ENCODE peak calls at places on chromosomes 13 and 19, in eight cellular contexts. U is IMR-90, D is right lobe of liver, V is heart left ventricle, B is esophagus muscularis mucosa, S is upper lobe of left lung, H is body of pancreas, Z is stomach. R is an unnamed sample. For H3K36me3 and H3K27me3, the result is how much of the 10 kb centered on the place peaks cover.

GRCh38 chr13:96677029-96677428 is 317.2 kb downstream of the OXGR1 start:
- DNase-seq in U (no peak), D (no peak), V (no peak), B (no peak), S (no peak), H (no peak), Z (no peak), R (no peak)

GRCh38 chr19:28498404-28498976 is 714.5 kb downstream of the UQCRFS1 start:
- DNase-seq in U (no peak), D (no peak), V (no peak), B (no peak), S (no peak), H (no peak), Z (no peak), R (no peak)

GRCh38 chr19:58034476-58034790 is 608 bp downstream of the ZSCAN1 start:
- DNase-seq in U (no peak), D (no peak), V (no peak), B (no peak), S (no peak), H (no peak), Z (no peak), R (no peak)

GRCh38 chr13:100044936-100045335 is 44.0 kb upstream of the PCCA start:
- DNase-seq in U (no peak), D (no peak), V (no peak), B (peak), S (no peak), H (no peak), Z (no peak), R (no peak)

GRCh38 chr19:39304701-39305571 is 8.7 kb downstream of the IFNL1 start:
- DNase-seq in U (no peak), D (no peak), V (no peak), B (no peak), S (no peak), H (no peak), Z (no peak), R (no peak)

GRCh38 chr19:54478677-54479266 is 5.7 kb upstream of the CDC42EP5 start:
- DNase-seq in U (peak), D (no peak), V (no peak), B (no peak), S (no peak), H (peak), Z (no peak), R (no peak)

GRCh38 chr19:45098521-45099464 is 5.8 kb downstream of the PPP1R37 start:
- DNase-seq in U (peak), D (no peak), V (peak), B (no peak), S (no peak), H (peak), Z (peak), R (no peak)

GRCh38 chr13:20814224-20814910 is 40.6 kb upstream of the EEF1AKMT1 start:
- DNase-seq in U (peak), D (peak), V (peak), B (peak), S (peak), H (peak), Z (peak), R (peak)

GRCh38 chr19:45798995-45799517 is 6.4 kb upstream of the DMWD start:
- DNase-seq in U (peak), D (no peak), V (no peak), B (no peak), S (peak), H (peak), Z (peak), R (no peak)

GRCh38 chr19:39237200-39238184 is 7.3 kb downstream of the IFNL3 start:
- DNase-seq in U (no peak), D (peak), V (no peak), B (no peak), S (peak), H (peak), Z (peak), R (no peak)

GRCh38 chr13:98842858-98843481 is 90.5 kb upstream of the SLC15A1 start:
- DNase-seq in U (peak), D (peak), V (peak), B (peak), S (peak), H (peak), Z (peak), R (no peak)

GRCh38 chr13:46685006-46685730 is 111.8 kb downstream of the ESD start:
- DNase-seq in U (no peak), D (no peak), V (no peak), B (no peak), S (no peak), H (no peak), Z (no peak), R (no peak)

GRCh38 chr19:17070421-17070820 is 4.8 kb downstream of the HAUS8 start:
- DNase-seq in U (no peak), D (no peak), V (no peak), B (no peak), S (no peak), H (no peak), Z (no peak), R (no peak)

GRCh38 chr13:20673711-20674110 is 29.8 kb upstream of the IL17D start:
- DNase-seq in U (no peak), D (no peak), V (no peak), B (no peak), S (no peak), H (no peak), Z (no peak), R (no peak)

GRCh38 chr19:49017666-49018351 is 918 bp upstream of the LHB start:
- DNase-seq in U (peak), D (no peak), V (peak), B (no peak), S (peak), H (peak), Z (peak), R (no peak)

GRCh38 chr19:42113641-42114348 is 18.5 kb downstream of the POU2F2 start:
- DNase-seq in U (peak), D (no peak), V (no peak), B (no peak), S (no peak), H (no peak), Z (no peak), R (no peak)

GRCh38 chr19:46299004-46299509 is 2.2 kb downstream of the HIF3A start:
- DNase-seq in U (peak), D (peak), V (peak), B (peak), S (peak), H (peak), Z (peak), R (peak)

GRCh38 chr13:50969691-50970090 is 60.1 kb downstream of the RNASEH2B start:
- DNase-seq in U (no peak), D (no peak), V (no peak), B (no peak), S (no peak), H (no peak), Z (no peak), R (no peak)

GRCh38 chr19:38003427-38004099 is 96.6 kb downstream of the SIPA1L3 start:
- DNase-seq in U (peak), D (peak), V (peak), B (no peak), S (peak), H (peak), Z (peak), R (no peak)

GRCh38 chr13:111474136-111475002 is 153.9 kb downstream of the TEX29 start:
- DNase-seq in U (peak), D (no peak), V (no peak), B (no peak), S (no peak), H (no peak), Z (no peak), R (no peak)

GRCh38 chr13:77776704-77777103 is 79.2 kb downstream of the SLAIN1 start:
- DNase-seq in U (no peak), D (no peak), V (no peak), B (no peak), S (no peak), H (no peak), Z (no peak), R (no peak)

GRCh38 chr13:30370146-30370545 is 52.1 kb upstream of the UBE2L5 start:
- DNase-seq in U (no peak), D (no peak), V (no peak), B (no peak), S (no peak), H (no peak), Z (no peak), R (no peak)

GRCh38 chr19:29811125-29812079 is at the start of gene CCNE1:
- DNase-seq in U (peak), D (peak), V (peak), B (peak), S (peak), H (peak), Z (peak), R (no peak)

GRCh38 chr19:51108066-51108804 is at the start of gene CTU1:
- DNase-seq in U (peak), D (peak), V (peak), B (peak), S (peak), H (peak), Z (peak), R (no peak)

GRCh38 chr19:1223018-1223855 is 14.6 kb downstream of the CBARP start:
- DNase-seq in U (peak), D (no peak), V (peak), B (no peak), S (no peak), H (no peak), Z (no peak), R (no peak)

GRCh38 chr19:1221141-1221903 is 15.7 kb downstream of the STK11 start:
- DNase-seq in U (peak), D (peak), V (peak), B (no peak), S (peak), H (peak), Z (peak), R (no peak)

GRCh38 chr19:1221904-1222255 is 15.9 kb downstream of the CBARP start:
- DNase-seq in U (no peak), D (no peak), V (no peak), B (no peak), S (no peak), H (no peak), Z (no peak), R (no peak)

GRCh38 chr19:1224047-1224825 is 13.6 kb downstream of the CBARP start:
- DNase-seq in U (no peak), D (no peak), V (no peak), B (no peak), S (no peak), H (no peak), Z (no peak), R (no peak)

GRCh38 chr19:1222394-1222793 is 15.4 kb downstream of the CBARP start:
- DNase-seq in U (no peak), D (no peak), V (no peak), B (no peak), S (no peak), H (no peak), Z (no peak), R (no peak)
- H3K36me3 ChIP-seq in U (under half), D (under half), V (half or more), B (half or more), S (under half), H (under half), Z (half or more), R (half or more)

DNA sequence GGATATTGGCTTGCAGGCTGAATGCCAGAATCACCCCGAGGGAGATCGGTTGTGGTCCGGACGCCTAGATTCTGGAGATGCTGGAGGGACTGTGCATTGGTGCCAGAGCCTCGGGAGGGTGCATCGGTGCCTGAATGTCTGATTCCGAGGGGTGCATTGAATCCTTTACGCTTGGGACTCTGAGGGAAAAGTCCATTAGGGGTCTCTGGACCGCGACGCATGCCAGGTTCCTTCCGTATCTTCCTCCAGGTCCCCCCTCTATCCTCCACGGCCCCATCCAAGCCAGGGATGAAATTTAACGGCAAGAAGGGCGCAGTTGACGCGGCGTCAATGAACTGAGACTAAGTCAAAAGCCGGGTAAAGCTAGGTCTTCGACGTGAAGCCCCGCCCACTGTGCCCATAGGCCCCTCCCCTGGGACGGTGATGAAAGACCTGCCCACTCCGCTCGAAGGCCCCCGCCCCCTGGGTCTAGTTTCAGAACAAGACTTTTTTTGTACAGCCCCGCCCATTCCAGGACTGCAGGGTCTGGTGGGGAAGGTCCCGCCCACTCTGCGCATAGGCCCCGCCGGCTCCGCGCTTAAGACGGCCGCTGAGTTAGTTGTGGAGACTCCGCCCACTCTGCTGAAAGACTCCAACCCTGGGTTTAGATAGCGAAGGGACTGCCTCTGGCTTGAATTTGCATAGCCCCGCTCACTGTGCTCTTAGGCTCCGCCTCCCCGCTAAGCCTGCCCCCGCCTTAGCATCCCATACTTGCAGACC is 737 bp downstream of the ZNF575 start:
- DNase-seq in U (peak), D (peak), V (peak), B (peak), S (peak), H (peak), Z (peak), R (peak)
- TF ChIP-seq POLR2A in U (no peak), D (peak), V (no peak), B (no peak), S (no peak), H (peak), Z (no peak), R (no peak)

GRCh38 chr13:58032676-58033440 is 401.3 kb downstream of the PCDH17 start:
- DNase-seq in U (no peak), D (no peak), V (no peak), B (no peak), S (no peak), H (no peak), Z (no peak), R (no peak)
- H3K27me3 ChIP-seq in U (under half), D (under half), V (under half), B (under half), S (under half), H (under half), Z (under half), R (under half)

GRCh38 chr19:2179095-2179494 is 15.4 kb downstream of the DOT1L start:
- DNase-seq in U (no peak), D (no peak), V (no peak), B (no peak), S (no peak), H (no peak), Z (no peak), R (no peak)

GRCh38 chr19:2180881-2181617 is 17.3 kb downstream of the DOT1L start:
- DNase-seq in U (no peak), D (no peak), V (no peak), B (no peak), S (no peak), H (no peak), Z (no peak), R (no peak)

GRCh38 chr19:2184422-2185012 is 20.8 kb downstream of the DOT1L start:
- DNase-seq in U (no peak), D (no peak), V (no peak), B (no peak), S (no peak), H (no peak), Z (no peak), R (no peak)

GRCh38 chr19:2180114-2180513 is 16.4 kb downstream of the DOT1L start:
- DNase-seq in U (no peak), D (no peak), V (no peak), B (no peak), S (no peak), H (no peak), Z (no peak), R (no peak)

DNA sequence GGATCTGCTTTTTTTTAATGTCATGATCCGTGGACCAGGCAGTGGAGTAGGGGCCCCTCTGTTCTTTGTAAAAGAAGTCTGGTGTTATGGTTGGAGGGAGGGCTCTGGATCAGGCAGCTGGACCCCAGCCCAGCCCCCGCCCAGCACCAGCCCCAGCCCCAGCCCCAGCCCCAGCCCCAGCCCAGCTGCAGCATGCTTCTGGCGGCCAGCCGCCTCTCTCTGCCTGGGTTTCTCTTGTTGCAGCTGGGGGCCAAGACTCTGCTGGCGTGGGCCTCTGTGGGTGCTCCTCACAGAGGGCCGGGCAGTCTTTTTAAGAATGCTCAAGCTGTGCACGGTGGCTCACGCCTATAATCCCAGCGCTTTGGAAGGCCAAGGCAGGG is 17.9 kb downstream of the DOT1L start:
- DNase-seq in U (no peak), D (no peak), V (no peak), B (no peak), S (no peak), H (no peak), Z (no peak), R (no peak)
- H3K36me3 ChIP-seq in U (under half), D (under half), V (under half), B (under half), S (under half), H (under half), Z (half or more), R (under half)

GRCh38 chr19:14648506-14648905 is 26.1 kb downstream of the ADGRE3 start:
- DNase-seq in U (no peak), D (no peak), V (no peak), B (no peak), S (no peak), H (no peak), Z (no peak), R (no peak)
- TF ChIP-seq POLR2A in U (no peak), D (no peak), V (no peak), B (no peak), S (no peak), H (no peak), Z (no peak), R (no peak)

GRCh38 chr19:1671716-1672037 is 19.3 kb upstream of the TCF3 start:
- DNase-seq in U (no peak), D (no peak), V (no peak), B (no peak), S (no peak), H (no peak), Z (no peak), R (no peak)

GRCh38 chr19:1674293-1674679 is 21.9 kb upstream of the TCF3 start:
- DNase-seq in U (no peak), D (no peak), V (no peak), B (no peak), S (no peak), H (no peak), Z (no peak), R (no peak)

GRCh38 chr19:1673645-1674292 is 21.4 kb upstream of the TCF3 start:
- DNase-seq in U (no peak), D (no peak), V (no peak), B (no peak), S (no peak), H (peak), Z (no peak), R (no peak)

GRCh38 chr19:1672769-1673644 is 20.6 kb upstream of the TCF3 start:
- DNase-seq in U (no peak), D (no peak), V (no peak), B (no peak), S (no peak), H (no peak), Z (no peak), R (no peak)

DNA sequence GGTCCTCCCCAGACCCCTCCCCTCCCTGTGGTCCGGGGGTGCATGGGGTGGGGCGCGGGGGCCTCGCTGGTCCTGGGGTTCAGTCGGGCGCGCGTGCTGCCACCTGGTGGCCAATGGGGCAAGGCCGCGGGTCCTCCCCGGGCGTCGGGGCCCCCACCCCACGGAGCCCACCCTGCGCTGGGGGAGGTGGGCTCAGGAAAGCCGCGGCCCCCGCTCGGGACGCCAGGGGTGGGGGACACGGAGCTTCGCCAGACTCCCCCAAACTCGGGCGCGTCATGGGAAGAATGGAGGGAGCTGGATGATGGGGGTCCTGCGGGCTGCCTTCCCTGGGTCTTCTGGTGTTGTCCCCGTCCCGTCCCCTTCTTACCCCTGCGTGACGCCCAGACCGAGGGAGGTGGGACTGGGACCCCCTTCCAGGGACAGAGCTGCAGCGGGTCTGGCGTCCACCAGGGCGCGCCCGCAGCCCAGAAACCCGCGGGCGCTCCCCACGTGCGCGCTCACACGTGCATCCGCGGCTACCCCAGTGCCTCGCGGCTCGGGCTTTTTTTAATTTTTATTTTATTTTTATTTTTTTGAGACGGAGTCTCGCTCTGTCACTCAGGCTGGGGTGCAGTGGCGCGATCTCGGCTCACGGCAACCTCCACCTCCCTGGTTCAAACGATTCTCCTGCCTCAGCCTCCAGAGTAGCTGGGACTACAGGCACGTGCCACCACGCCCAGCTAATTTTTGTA is 19.8 kb upstream of the TCF3 start:
- DNase-seq in U (peak), D (no peak), V (no peak), B (no peak), S (no peak), H (no peak), Z (no peak), R (no peak)
- H3K27me3 ChIP-seq in U (half or more), D (under half), V (half or more), B (under half), S (half or more), H (under half), Z (half or more), R (under half)

DNA sequence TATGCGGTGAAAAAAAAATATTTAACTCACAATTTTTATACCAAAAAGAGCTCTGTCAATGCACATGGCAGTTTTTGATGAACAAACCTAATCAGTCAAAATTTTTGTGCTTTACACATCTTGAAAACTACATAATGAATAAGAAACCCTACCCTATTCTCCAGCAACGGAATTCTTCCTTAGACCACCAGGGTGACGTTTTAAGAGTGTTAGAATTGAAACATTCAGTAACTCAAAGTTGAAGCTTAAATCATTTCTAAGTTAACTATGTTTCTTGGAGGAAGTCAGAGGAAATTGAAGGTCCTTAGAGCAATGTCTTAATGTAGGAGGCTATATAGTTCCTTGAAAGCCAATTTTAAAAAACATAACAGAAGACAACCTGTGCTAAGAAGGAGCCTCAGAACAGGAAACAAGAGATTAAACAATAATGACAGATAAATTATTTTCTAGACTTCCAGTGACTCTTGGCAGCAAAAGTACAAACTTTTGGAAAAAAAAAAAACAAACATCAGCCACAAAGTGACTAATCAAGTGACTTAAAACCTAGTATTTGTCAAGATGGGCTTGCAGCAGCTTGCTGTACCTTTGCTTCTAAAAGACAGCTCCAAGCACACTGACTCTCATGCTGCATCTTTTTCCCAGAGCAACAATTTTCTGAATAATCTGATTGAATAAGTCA is 6.2 kb downstream of the SPRY2 start:
- DNase-seq in U (peak), D (no peak), V (no peak), B (no peak), S (no peak), H (no peak), Z (no peak), R (no peak)
- H3K36me3 ChIP-seq in U (under half), D (under half), V (half or more), B (half or more), S (under half), H (under half), Z (under half), R (under half)

GRCh38 chr13:80342541-80343371 is 1.8 kb upstream of the SPRY2 start:
- DNase-seq in U (peak), D (peak), V (peak), B (peak), S (peak), H (peak), Z (peak), R (no peak)
- TF ChIP-seq POLR2A in U (peak), D (peak), V (no peak), B (no peak), S (peak), H (peak), Z (no peak), R (no peak)

R was measured in vagina.